ENCODE peak calls at places on chromosomes 5 and 9, in four cellular contexts. N is SK-N-SH, R is HCT116, H is HepG2. L is an unnamed sample.
A peak's percentile ranks its signal among the peaks of the same experiment; 100 is the strongest.

GRCh38 chr9:138112090-138112748 is 234.6 kb downstream of the CACNA1B start:
- DNase-seq in N (no peak), R (no peak), H (no peak), L (no peak)

GRCh38 chr5:180802325-180803180 is at the start of gene MGAT1:
- DNase-seq in N (peak; percentile 98), R (no peak), H (peak; percentile 65), L (peak; percentile 83)

GRCh38 chr9:121225240-121225639 is 23.6 kb upstream of the RAB14 start:
- DNase-seq in N (no peak), R (no peak), H (no peak), L (no peak)

GRCh38 chr5:133511653-133512235 is 100.6 kb downstream of the FSTL4 start:
- DNase-seq in N (no peak), R (no peak), H (no peak), L (no peak)

GRCh38 chr9:108142504-108143201 is 653.1 kb upstream of the KLF4 start:
- DNase-seq in N (no peak), R (no peak), H (no peak), L (no peak)

GRCh38 chr5:31574777-31575176 is 42.7 kb downstream of the C5orf22 start:
- DNase-seq in N (no peak), R (no peak), H (no peak), L (no peak)

GRCh38 chr5:137374110-137374853 is 124.8 kb downstream of the SPOCK1 start:
- DNase-seq in N (peak; percentile 61), R (no peak), H (no peak), L (no peak)

GRCh38 chr9:134720136-134720753 is 78.6 kb downstream of the COL5A1 start:
- DNase-seq in N (no peak), R (no peak), H (no peak), L (no peak)

GRCh38 chr5:104198156-104198555 is 635.6 kb upstream of the NUDT12 start:
- DNase-seq in N (no peak), R (no peak), H (peak; percentile 31), L (no peak)

GRCh38 chr5:150111121-150111520 is 24.8 kb upstream of the CSF1R start:
- DNase-seq in N (peak; percentile 34), R (no peak), H (no peak), L (no peak)

GRCh38 chr5:177601577-177602457 is 1.9 kb downstream of the B4GALT7 start:
- DNase-seq in N (no peak), R (no peak), H (peak; percentile 41), L (no peak)

GRCh38 chr9:134536931-134537330 is 104.7 kb upstream of the COL5A1 start:
- DNase-seq in N (no peak), R (no peak), H (no peak), L (no peak)

GRCh38 chr5:60652206-60652605 is 47.8 kb downstream of the DEPDC1B start:
- DNase-seq in N (no peak), R (no peak), H (no peak), L (no peak)

GRCh38 chr5:43290726-43291125 is 22.5 kb downstream of the HMGCS1 start:
- DNase-seq in N (no peak), R (no peak), H (no peak), L (no peak)

GRCh38 chr5:76714771-76715483 is 999 bp upstream of the F2R start:
- DNase-seq in N (peak; percentile 68), R (no peak), H (no peak), L (no peak)

GRCh38 chr9:8114826-8115225 is 315.2 kb upstream of the DMAC1 start:
- DNase-seq in N (no peak), R (no peak), H (no peak), L (no peak)

GRCh38 chr5:17308326-17309065 is 91.1 kb downstream of the BASP1 start:
- DNase-seq in N (no peak), R (no peak), H (no peak), L (no peak)

GRCh38 chr9:123679330-123679987 is 250.5 kb downstream of the DENND1A start:
- DNase-seq in N (peak; percentile 59), R (no peak), H (peak; percentile 88), L (no peak)

GRCh38 chr5:73440262-73440661 is 8.3 kb downstream of the FOXD1 start:
- DNase-seq in N (no peak), R (no peak), H (no peak), L (no peak)

GRCh38 chr9:132583584-132584304 is 1.3 kb downstream of the BARHL1 start:
- DNase-seq in N (no peak), R (no peak), H (no peak), L (no peak)

GRCh38 chr9:12930906-12931305 is 156.1 kb downstream of the LURAP1L start:
- DNase-seq in N (peak; percentile 7), R (no peak), H (no peak), L (no peak)

DNA sequence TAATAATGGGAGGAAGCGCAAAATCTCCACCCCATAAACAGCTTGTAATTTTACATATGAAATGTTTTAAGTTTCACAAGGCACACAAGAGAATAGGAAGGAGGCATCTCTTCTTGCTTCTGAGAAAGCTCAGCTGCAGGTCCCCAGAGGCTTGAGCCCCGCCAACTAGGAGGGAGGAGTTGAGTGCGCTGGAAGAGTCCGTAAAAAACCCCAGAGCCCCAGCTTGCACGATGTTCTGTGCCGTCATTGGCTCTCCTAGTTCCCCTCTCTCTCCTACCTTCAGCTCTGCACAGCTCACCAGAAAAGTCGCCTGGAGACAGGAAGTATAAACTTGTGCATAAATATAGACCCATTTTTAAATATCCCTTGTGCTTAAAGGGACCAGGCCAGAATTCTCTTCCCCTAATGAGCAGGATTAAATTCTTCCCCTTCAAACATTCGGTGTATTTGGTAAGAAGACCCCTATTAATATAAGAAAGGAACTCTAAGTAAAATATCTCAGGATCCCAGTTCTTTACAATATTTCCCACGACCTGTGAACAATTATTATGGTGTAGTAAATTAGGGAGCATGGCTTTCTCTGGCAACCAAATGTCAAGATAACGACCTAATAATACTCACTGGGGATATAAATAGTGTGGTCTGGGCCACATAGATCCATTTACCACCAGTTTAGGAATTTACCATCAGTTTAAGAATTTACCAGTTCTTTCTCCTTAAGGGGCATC is 13.7 kb downstream of the GLRX start:
- DNase-seq in N (no peak), R (no peak), H (no peak), L (no peak)
- TF ChIP-seq JUND in N (no peak), R (no peak), H (no peak), L (no peak)

GRCh38 chr5:153584561-153585359 is 94.3 kb downstream of the GRIA1 start:
- DNase-seq in N (no peak), R (no peak), H (no peak), L (no peak)

GRCh38 chr5:153584131-153584530 is 93.7 kb downstream of the GRIA1 start:
- DNase-seq in N (no peak), R (no peak), H (no peak), L (no peak)

GRCh38 chr5:153585616-153586015 is 95.1 kb downstream of the GRIA1 start:
- DNase-seq in N (no peak), R (no peak), H (no peak), L (no peak)
- TF ChIP-seq JUND in N (no peak), R (no peak), H (no peak), L (no peak)

DNA sequence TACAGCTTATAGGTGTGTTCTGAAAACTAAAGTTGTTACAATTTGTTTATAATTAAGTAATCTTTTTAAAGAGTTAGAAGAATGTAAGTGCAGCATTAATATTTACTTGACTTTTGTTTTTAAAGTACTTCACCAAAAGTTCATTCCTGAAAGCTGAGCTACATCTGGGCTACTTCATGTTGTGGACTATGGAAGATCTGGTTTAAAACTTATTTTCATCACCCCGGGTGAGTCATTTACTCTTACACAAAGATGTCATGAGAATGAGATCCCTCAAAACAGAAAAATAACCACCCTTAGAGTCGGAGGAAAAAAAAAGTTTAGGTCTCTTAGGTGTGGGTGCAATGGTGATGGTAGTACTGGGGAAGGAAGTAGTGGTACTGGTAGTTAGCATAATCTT is 5.1 kb downstream of the POU5F2 start:
- DNase-seq in N (no peak), R (no peak), H (no peak), L (no peak)
- TF ChIP-seq JUND in N (no peak), R (no peak), H (no peak), L (no peak)

GRCh38 chr9:129633848-129634247 is 7.9 kb downstream of the NTMT1 start:
- DNase-seq in N (no peak), R (no peak), H (no peak), L (no peak)

GRCh38 chr9:129630967-129631672 is 5.2 kb downstream of the NTMT1 start:
- DNase-seq in N (no peak), R (no peak), H (no peak), L (no peak)

GRCh38 chr9:129633207-129633606 is 7.2 kb downstream of the NTMT1 start:
- DNase-seq in N (no peak), R (no peak), H (no peak), L (no peak)

GRCh38 chr9:129631673-129632129 is 5.7 kb downstream of the NTMT1 start:
- DNase-seq in N (no peak), R (no peak), H (no peak), L (no peak)

GRCh38 chr9:129632460-129632859 is 6.5 kb downstream of the NTMT1 start:
- DNase-seq in N (no peak), R (no peak), H (no peak), L (no peak)
- TF ChIP-seq JUND in N (no peak), R (no peak), H (no peak), L (no peak)